ENCODE peak calls at places on chromosomes 16 and 17, in four cellular contexts. X is GF-D8; K is stimulated activated CD4-positive, alpha-beta T cell treated with anti-CD3 and anti-CD28 coated beads, Interleukin-1b, Interleukin-23, amount 100 ng/mL, for 24 hours; E is NCI-H1092. M is an unnamed sample.

GRCh38 chr17:4715071-4715749 is 4.8 kb downstream of the ARRB2 start:
- DNase-seq in K (no peak), X (peak), E (no peak), M (peak)

GRCh38 chr17:64115871-64116534 is 13.9 kb downstream of the ERN1 start:
- DNase-seq in K (no peak), E (no peak), X (peak), M (no peak)

GRCh38 chr17:4858068-4858879 is 25.1 kb downstream of the MINK1 start:
- DNase-seq in X (no peak), K (no peak), E (no peak), M (no peak)

GRCh38 chr16:64830653-64831052 is 291.2 kb downstream of the CDH11 start:
- DNase-seq in X (no peak), K (no peak), E (no peak), M (no peak)

GRCh38 chr17:76558210-76559095 is 18.6 kb downstream of the PRCD start:
- DNase-seq in X (no peak), E (no peak), K (no peak), M (no peak)

GRCh38 chr17:21239680-21240374 is 13.4 kb downstream of the NATD1 start:
- DNase-seq in K (no peak), E (no peak), X (no peak), M (no peak)

GRCh38 chr16:60041671-60042070 is 1307.6 kb upstream of the GOT2 start:
- DNase-seq in X (no peak), E (no peak), K (no peak), M (no peak)

GRCh38 chr16:49465661-49466528 is 92.3 kb downstream of the C16orf78 start:
- DNase-seq in X (no peak), K (no peak), E (no peak), M (no peak)

GRCh38 chr17:12070561-12070960 is 49.9 kb downstream of the MAP2K4 start:
- DNase-seq in X (no peak), E (no peak), K (no peak), M (no peak)